ENCODE peak calls at places on chromosome 6, in seven cellular contexts. B, I, Q, P, W, M and O are unnamed samples. For H3K4me1, the result is how much of the 10 kb centered on the place peaks cover.

GRCh38 chr6:166778046-166778445 is 151.0 kb upstream of the RPS6KA2 start:
- DNase-seq in B (no peak), M (no peak), I (no peak), Q (no peak), W (no peak), P (no peak), O (no peak)

GRCh38 chr6:121260651-121261102 is 73.6 kb downstream of the TBC1D32 start:
- DNase-seq in B (no peak), Q (no peak), P (no peak), W (peak), I (no peak), M (no peak), O (no peak)

GRCh38 chr6:91498576-91498975 is 911.7 kb upstream of the MAP3K7 start:
- DNase-seq in M (no peak), B (no peak), I (no peak), P (no peak), W (no peak), Q (no peak), O (no peak)

GRCh38 chr6:29705389-29706231 is 17.6 kb upstream of the HLA-F start:
- DNase-seq in M (no peak), W (peak), I (no peak), Q (no peak), P (no peak), B (no peak), O (peak)

GRCh38 chr6:158654498-158654897 is 4.6 kb downstream of the SYTL3 start:
- DNase-seq in P (peak), I (peak), B (no peak), W (peak), Q (peak), M (no peak), O (peak)

GRCh38 chr6:168636147-168636982 is 195.4 kb downstream of the SMOC2 start:
- DNase-seq in B (no peak), I (no peak), P (no peak), W (no peak), Q (no peak), M (no peak), O (no peak)

GRCh38 chr6:165846123-165846966 is 183.3 kb upstream of the PDE10A start:
- DNase-seq in W (peak), Q (no peak), I (no peak), M (no peak), P (no peak), B (no peak), O (no peak)

GRCh38 chr6:88982720-88983119 is 19.3 kb upstream of the RNGTT start:
- DNase-seq in P (peak), W (peak), I (peak), Q (peak), M (no peak), B (no peak), O (peak)

GRCh38 chr6:36160147-36160760 is 29.9 kb downstream of the MAPK13 start:
- DNase-seq in M (no peak), W (peak), P (no peak), Q (no peak), B (no peak), I (no peak), O (no peak)

GRCh38 chr6:84791233-84791632 is 26.8 kb upstream of the TBX18 start:
- DNase-seq in I (no peak), P (no peak), W (no peak), B (no peak), Q (no peak), M (no peak), O (no peak)

GRCh38 chr6:15429146-15430110 is 183.6 kb downstream of the JARID2 start:
- DNase-seq in I (no peak), W (peak), B (no peak), P (no peak), M (no peak), Q (no peak), O (no peak)

GRCh38 chr6:47669684-47670515 is 28.5 kb upstream of the ADGRF4 start:
- DNase-seq in I (no peak), B (no peak), W (no peak), Q (no peak), M (no peak), P (no peak), O (no peak)

GRCh38 chr6:159978291-159979135 is 9.6 kb downstream of the IGF2R start:
- DNase-seq in W (no peak), Q (no peak), M (no peak), B (no peak), I (peak), P (no peak), O (no peak)
- H3K4me1 ChIP-seq in W (under half), Q (under half), M (half or more), B (half or more), I (under half), P (half or more), O (under half)

GRCh38 chr6:143822584-143823024 is 20.5 kb upstream of the LTV1 start:
- DNase-seq in W (peak), P (no peak), M (no peak), I (no peak), Q (no peak), B (no peak), O (no peak)
- TF ChIP-seq POLR2A in W (no peak), P (no peak), M (no peak), I (no peak), Q (no peak), B (no peak), O (no peak)

GRCh38 chr6:111661541-111662041 is 55.9 kb upstream of the TRAF3IP2 start:
- DNase-seq in B (peak), P (peak), M (no peak), I (no peak), W (no peak), Q (no peak), O (no peak)
- H3K4me1 ChIP-seq in B (half or more), P (half or more), M (under half), I (under half), W (under half), Q (under half), O (under half)

DNA sequence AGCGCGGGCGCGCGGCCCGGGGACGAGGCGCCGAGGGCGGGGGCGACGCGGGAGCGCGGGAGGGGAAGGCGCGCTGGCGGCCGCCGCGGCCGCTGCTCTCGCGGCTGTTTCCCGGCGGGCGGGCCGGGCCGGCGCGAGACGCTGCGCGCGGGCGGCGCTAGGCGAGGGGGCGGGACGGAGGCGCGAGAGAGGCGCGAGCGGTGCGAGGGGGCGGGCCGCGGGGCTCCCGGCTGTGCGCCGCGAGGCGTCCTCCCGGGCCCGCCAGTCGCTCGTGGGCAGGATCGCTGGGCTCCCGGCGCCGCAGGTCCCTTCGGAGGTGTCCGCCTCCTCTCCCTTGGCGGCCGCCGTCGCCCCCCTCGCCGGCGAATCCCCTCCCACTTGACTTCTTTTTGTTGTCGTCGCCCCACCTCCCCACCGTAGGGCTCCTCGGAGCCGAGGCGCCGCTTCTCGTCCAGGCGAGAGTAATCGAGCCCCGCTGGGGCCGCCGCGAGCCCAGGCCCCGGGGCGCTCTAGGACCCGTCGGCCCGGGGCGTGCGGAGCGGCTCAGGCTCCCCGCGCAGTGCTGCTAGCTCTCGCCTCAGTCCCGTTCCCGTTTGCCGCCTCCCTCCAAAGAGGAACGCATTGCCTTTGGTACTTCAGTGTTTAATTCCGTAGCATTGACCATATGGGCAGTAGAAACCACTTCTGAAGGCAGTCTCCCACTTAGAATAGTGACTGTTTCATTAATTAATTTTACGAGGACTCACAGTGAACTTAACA is at the start of gene RANBP9:
- DNase-seq in B (peak), Q (peak), M (peak), P (peak), I (peak), W (peak), O (peak)
- TF ChIP-seq POLR2A in B (no peak), Q (peak), M (peak), P (peak), I (peak), W (peak), O (peak)

GRCh38 chr6:21000391-21000801 is 466.1 kb downstream of the CDKAL1 start:
- DNase-seq in B (no peak), I (no peak), M (no peak), P (no peak), Q (no peak), W (no peak), O (no peak)

GRCh38 chr6:20998748-20999448 is 464.6 kb downstream of the CDKAL1 start:
- DNase-seq in P (no peak), W (no peak), B (no peak), Q (no peak), M (no peak), I (no peak), O (no peak)

GRCh38 chr6:20991910-20992309 is 457.7 kb downstream of the CDKAL1 start:
- DNase-seq in I (no peak), P (no peak), B (no peak), M (no peak), W (no peak), Q (no peak), O (no peak)

GRCh38 chr6:21001736-21002135 is 467.5 kb downstream of the CDKAL1 start:
- DNase-seq in Q (no peak), W (peak), P (no peak), M (no peak), B (no peak), I (no peak), O (no peak)

DNA sequence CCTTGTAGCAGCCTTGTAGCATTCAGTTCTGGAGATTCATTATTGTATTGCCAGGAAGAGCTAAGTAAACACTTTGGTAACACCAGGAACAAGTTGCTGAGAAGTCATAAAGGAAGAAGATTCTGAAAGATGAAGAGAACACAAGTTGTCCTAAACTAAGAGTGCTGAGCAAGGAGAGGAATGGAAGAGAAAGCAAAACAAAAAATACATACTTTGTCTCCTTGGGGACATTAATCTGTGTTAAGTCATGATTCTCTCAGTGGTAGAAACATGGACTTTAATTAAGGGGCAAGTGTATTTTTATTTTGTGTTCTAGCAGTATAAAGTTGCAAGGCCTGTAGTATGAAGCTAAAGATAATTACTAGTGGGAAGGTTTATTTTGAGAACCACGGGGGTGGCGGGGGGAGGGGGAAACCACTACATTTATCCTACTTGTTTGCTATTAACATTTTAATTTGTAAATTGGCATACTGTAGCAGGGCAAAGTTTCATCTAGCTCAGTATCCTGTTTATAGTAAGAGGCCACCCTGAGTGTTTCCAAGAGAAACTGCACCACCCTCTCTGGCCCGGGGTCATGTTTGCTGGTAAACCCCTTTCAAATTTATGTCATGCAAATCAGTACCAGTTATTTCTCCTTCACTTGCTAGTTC is 463.0 kb downstream of the CDKAL1 start:
- DNase-seq in P (no peak), Q (no peak), B (no peak), M (no peak), I (no peak), W (no peak), O (no peak)
- H3K4me1 ChIP-seq in P (under half), Q (under half), B (under half), M (under half), I (under half), W (under half), O (under half)